ENCODE peak calls at places on chromosomes 2 and 18, in six cellular contexts. H, F, L, P, W and C are unnamed samples.

GRCh38 chr2:169010180-169010579 is 20.9 kb downstream of the ABCB11 start:
- DNase-seq in H (no peak), F (no peak), L (no peak), P (no peak), W (no peak), C (no peak)

GRCh38 chr18:34637094-34637801 is 72.8 kb upstream of the DTNA start:
- DNase-seq in H (no peak), F (no peak), L (no peak), P (peak; percentile 60), W (no peak), C (no peak)

GRCh38 chr2:192122946-192123345 is 71.8 kb downstream of the TMEFF2 start:
- DNase-seq in H (no peak), F (no peak), L (no peak), P (no peak), W (no peak), C (no peak)

GRCh38 chr18:68995675-68996074 is 197.8 kb downstream of the CCDC102B start:
- DNase-seq in H (no peak), F (no peak), L (no peak), P (no peak), W (no peak), C (no peak)

GRCh38 chr2:231197741-231198290 is 615 bp upstream of the ARMC9 start:
- DNase-seq in H (no peak), F (no peak), L (no peak), P (no peak), W (peak; percentile 47), C (no peak)

GRCh38 chr2:23077599-23077998 is 307.4 kb upstream of the KLHL29 start:
- DNase-seq in H (no peak), F (no peak), L (no peak), P (no peak), W (no peak), C (no peak)

GRCh38 chr2:136132840-136133570 is 15.1 kb upstream of the CXCR4 start:
- DNase-seq in H (no peak), F (no peak), L (no peak), P (no peak), W (no peak), C (no peak)

GRCh38 chr18:67194886-67195285 is 321.6 kb downstream of the DSEL start:
- DNase-seq in H (no peak), F (no peak), L (no peak), P (no peak), W (no peak), C (no peak)

GRCh38 chr2:60317831-60318230 is 235.6 kb downstream of the BCL11A start:
- DNase-seq in H (no peak), F (no peak), L (no peak), P (no peak), W (peak; percentile 14), C (no peak)

GRCh38 chr2:8566788-8567468 is 114.9 kb upstream of the ID2 start:
- DNase-seq in H (no peak), F (no peak), L (no peak), P (peak; percentile 67), W (no peak), C (no peak)

GRCh38 chr2:239246723-239247122 is 154.1 kb downstream of the HDAC4 start:
- DNase-seq in H (no peak), F (no peak), L (no peak), P (peak; percentile 64), W (no peak), C (no peak)

GRCh38 chr2:194087089-194087488 is 1569.9 kb upstream of the SLC39A10 start:
- DNase-seq in H (no peak), F (no peak), L (no peak), P (no peak), W (no peak), C (no peak)

GRCh38 chr2:96119389-96119751 is 3.0 kb upstream of the ADRA2B start:
- DNase-seq in H (no peak), F (no peak), L (no peak), P (no peak), W (no peak), C (no peak)

GRCh38 chr2:231810905-231811304 is 24.7 kb downstream of the COPS7B start:
- DNase-seq in H (no peak), F (no peak), L (no peak), P (no peak), W (peak; percentile 80), C (no peak)

GRCh38 chr18:80180778-80181564 is 66.3 kb downstream of the PARD6G start:
- DNase-seq in H (no peak), F (no peak), L (no peak), P (no peak), W (no peak), C (no peak)

GRCh38 chr2:43212931-43213330 is 13.5 kb downstream of the ZFP36L2 start:
- DNase-seq in H (no peak), F (no peak), L (no peak), P (no peak), W (no peak), C (no peak)

GRCh38 chr2:60070851-60071250 is 482.6 kb downstream of the BCL11A start:
- DNase-seq in H (no peak), F (no peak), L (no peak), P (no peak), W (no peak), C (no peak)

GRCh38 chr2:128444816-128445532 is 126.3 kb upstream of the HS6ST1 start:
- DNase-seq in H (no peak), F (no peak), L (no peak), P (no peak), W (no peak), C (no peak)

GRCh38 chr2:15363142-15363541 is 198.0 kb downstream of the NBAS start:
- DNase-seq in H (no peak), F (no peak), L (no peak), P (no peak), W (peak; percentile 57), C (no peak)

GRCh38 chr18:24628360-24628759 is 167.9 kb downstream of the HRH4 start:
- DNase-seq in H (no peak), F (no peak), L (no peak), P (no peak), W (peak; percentile 17), C (no peak)

GRCh38 chr2:58107803-58108710 is 61.5 kb downstream of the VRK2 start:
- DNase-seq in H (no peak), F (no peak), L (no peak), P (no peak), W (peak; percentile 94), C (peak; percentile 12)

GRCh38 chr2:17688600-17688999 is 65.0 kb downstream of the SMC6 start:
- DNase-seq in H (no peak), F (no peak), L (no peak), P (no peak), W (no peak), C (no peak)

GRCh38 chr2:235343869-235344268 is 150.0 kb upstream of the AGAP1 start:
- DNase-seq in H (no peak), F (no peak), L (no peak), P (no peak), W (peak; percentile 34), C (no peak)

GRCh38 chr18:76528477-76529432 is 33.7 kb upstream of the ZNF516 start:
- DNase-seq in H (no peak), F (no peak), L (no peak), P (peak; percentile 10), W (peak; percentile 70), C (no peak)

GRCh38 chr18:76553715-76554603 is 58.9 kb upstream of the ZNF516 start:
- DNase-seq in H (no peak), F (no peak), L (no peak), P (no peak), W (peak; percentile 62), C (no peak)

GRCh38 chr2:218405365-218406208 is 5.9 kb downstream of the CTDSP1 start:
- DNase-seq in H (no peak), F (peak; percentile 40), L (no peak), P (no peak), W (no peak), C (no peak)

GRCh38 chr2:150438654-150439053 is 48.8 kb downstream of the RND3 start:
- DNase-seq in H (no peak), F (no peak), L (no peak), P (no peak), W (no peak), C (no peak)

GRCh38 chr2:30716117-30716900 is 90.9 kb downstream of the CAPN13 start:
- DNase-seq in H (no peak), F (no peak), L (no peak), P (no peak), W (no peak), C (no peak)